ENCODE peak calls at places on chromosome X, in five cellular contexts. M is AG09319, W is activated T-helper 1 cell treated with Interleukin-2 at 50 U/mL for 16 hours, Z is AG20443, G is substantia nigra. R is an unnamed sample.

GRCh38 chrX:149720021-149720689 is 8.3 kb downstream of the MAGEA11 start:
- DNase-seq in M (no peak), W (no peak), Z (no peak), G (no peak), R (no peak)

GRCh38 chrX:8971116-8971515 is 62.8 kb downstream of the FAM9B start:
- DNase-seq in M (peak), W (no peak), Z (peak), G (no peak), R (peak)

GRCh38 chrX:85903692-85904471 is 143.5 kb downstream of the CHM start:
- DNase-seq in M (no peak), W (no peak), Z (no peak), G (no peak), R (no peak)

GRCh38 chrX:119816300-119816699 is 24.9 kb upstream of the RPL39 start:
- DNase-seq in M (no peak), W (no peak), Z (no peak), G (no peak), R (no peak)

GRCh38 chrX:154840856-154841255 is 6.4 kb upstream of the SMIM9 start:
- DNase-seq in M (peak), W (no peak), Z (peak), G (no peak), R (peak)

GRCh38 chrX:134580947-134581346 is 77.3 kb downstream of the PLAC1 start:
- DNase-seq in M (no peak), W (no peak), Z (peak), G (no peak), R (no peak)

GRCh38 chrX:43822015-43822414 is 60.2 kb downstream of the MAOB start:
- DNase-seq in M (no peak), W (no peak), Z (no peak), G (no peak), R (peak)

GRCh38 chrX:40090050-40090804 is 7.5 kb downstream of the BCOR start:
- DNase-seq in M (no peak), W (no peak), Z (peak), G (no peak), R (no peak)

GRCh38 chrX:149267878-149268813 is 237.0 kb downstream of the IDS start:
- DNase-seq in M (no peak), W (no peak), Z (no peak), G (no peak), R (no peak)

GRCh38 chrX:153539171-153539978 is 21.9 kb downstream of the ATP2B3 start:
- DNase-seq in M (peak), W (peak), Z (peak), G (peak), R (peak)

GRCh38 chrX:17374619-17375360 is at the start of gene NHS:
- DNase-seq in M (peak), W (no peak), Z (peak), G (peak), R (peak)